ENCODE peak calls at places on chromosomes 12 and 14, in nine cellular contexts. X is right lobe of liver, O is heart left ventricle, T is spleen, D is A549, I is ovary, B is tibial nerve, A is endothelial cell of umbilical vein, Q is stomach. J is an unnamed sample.

GRCh38 chr12:6328945-6329692 is 12.8 kb downstream of the TNFRSF1A start:
- DNase-seq in I (no peak), A (no peak), T (peak), D (no peak), B (no peak), Q (no peak), O (no peak), X (no peak), J (no peak)

GRCh38 chr14:91482278-91483023 is 27.7 kb downstream of the PPP4R3A start:
- DNase-seq in B (no peak), X (no peak), I (no peak), A (no peak), O (no peak), Q (no peak), T (no peak), D (no peak), J (no peak)

GRCh38 chr12:67592228-67593011 is 56.1 kb upstream of the DYRK2 start:
- DNase-seq in O (no peak), B (no peak), T (no peak), A (no peak), X (no peak), D (peak), I (no peak), Q (no peak), J (no peak)

GRCh38 chr14:99119554-99119953 is 152.4 kb downstream of the BCL11B start:
- DNase-seq in I (no peak), Q (peak), X (no peak), B (no peak), D (no peak), T (no peak), A (no peak), O (no peak), J (no peak)

GRCh38 chr12:6295187-6295811 is 15.2 kb upstream of the PLEKHG6 start:
- DNase-seq in Q (peak), A (peak), O (no peak), D (peak), T (no peak), I (no peak), B (no peak), X (no peak), J (peak)

GRCh38 chr12:72089678-72090077 is 151.0 kb downstream of the TPH2 start:
- DNase-seq in Q (no peak), O (no peak), T (no peak), B (no peak), D (no peak), A (no peak), X (no peak), I (no peak), J (no peak)

GRCh38 chr12:69157023-69157655 is 82.2 kb upstream of the CPSF6 start:
- DNase-seq in D (peak), I (peak), Q (peak), A (peak), X (peak), B (peak), O (peak), T (peak), J (peak)

GRCh38 chr12:109900752-109901580 is 892 bp downstream of the TCHP start:
- DNase-seq in D (no peak), I (no peak), B (no peak), T (no peak), Q (no peak), X (no peak), A (peak), O (no peak), J (no peak)

GRCh38 chr12:103632554-103633216 is 45.6 kb downstream of the STAB2 start:
- DNase-seq in T (peak), A (peak), X (peak), B (no peak), O (peak), I (no peak), Q (peak), D (peak), J (no peak)

GRCh38 chr12:2179953-2180736 is 127.4 kb downstream of the CACNA1C start:
- DNase-seq in T (no peak), D (peak), X (peak), Q (peak), O (peak), B (no peak), I (peak), A (no peak), J (peak)

GRCh38 chr12:132827763-132828703 is 636 bp downstream of the GOLGA3 start:
- DNase-seq in X (peak), A (peak), D (peak), T (peak), Q (peak), B (no peak), O (peak), I (no peak), J (no peak)

GRCh38 chr14:105076296-105076804 is 11.1 kb upstream of the GPR132 start:
- DNase-seq in O (no peak), A (no peak), X (no peak), D (no peak), Q (no peak), T (no peak), I (no peak), B (no peak), J (no peak)

GRCh38 chr12:122950276-122950675 is 16.0 kb downstream of the ABCB9 start:
- DNase-seq in X (no peak), D (no peak), A (no peak), T (no peak), Q (no peak), B (no peak), O (no peak), I (no peak), J (no peak)

GRCh38 chr12:106978035-106978800 is 8.7 kb downstream of the MTERF2 start:
- DNase-seq in B (peak), I (peak), O (peak), Q (peak), X (peak), A (no peak), D (no peak), T (no peak), J (peak)

GRCh38 chr12:51814311-51815088 is 34.0 kb downstream of the FIGNL2 start:
- DNase-seq in A (peak), X (peak), O (peak), T (peak), B (peak), Q (peak), I (peak), D (peak), J (peak)

GRCh38 chr12:125983094-125983783 is 918.0 kb downstream of the AACS start:
- DNase-seq in T (peak), B (peak), D (peak), Q (peak), O (no peak), I (no peak), A (no peak), X (peak), J (peak)

GRCh38 chr12:104480012-104480411 is 23.3 kb downstream of the CHST11 start:
- DNase-seq in D (no peak), O (no peak), A (no peak), Q (no peak), X (no peak), T (no peak), B (no peak), I (no peak), J (no peak)

GRCh38 chr12:130434560-130434959 is 96.9 kb downstream of the PIWIL1 start:
- DNase-seq in X (no peak), O (no peak), T (peak), A (no peak), D (no peak), Q (no peak), B (peak), I (no peak), J (peak)

GRCh38 chr12:101172316-101172715 is 37.7 kb downstream of the SLC5A8 start:
- DNase-seq in B (no peak), D (peak), Q (no peak), I (no peak), A (no peak), X (no peak), T (no peak), O (no peak), J (no peak)

GRCh38 chr12:117139025-117139717 is 40.0 kb upstream of the TESC start:
- DNase-seq in A (peak), D (no peak), I (no peak), Q (no peak), X (no peak), O (no peak), T (no peak), B (no peak), J (no peak)

GRCh38 chr12:55060970-55061543 is 41.3 kb downstream of the NEUROD4 start:
- DNase-seq in Q (no peak), O (no peak), X (no peak), I (no peak), A (no peak), B (no peak), T (no peak), D (no peak), J (no peak)

GRCh38 chr14:65070710-65071033 is 31.6 kb downstream of the MAX start:
- DNase-seq in T (no peak), O (no peak), Q (peak), D (no peak), B (no peak), A (no peak), I (no peak), X (no peak), J (no peak)

GRCh38 chr12:116887244-116887643 is 6.0 kb upstream of the HRK start:
- DNase-seq in X (no peak), B (no peak), Q (no peak), T (no peak), I (no peak), D (no peak), O (no peak), A (no peak), J (no peak)

GRCh38 chr12:109680521-109681030 is 33.0 kb upstream of the FAM222A start:
- DNase-seq in O (no peak), A (no peak), D (no peak), X (no peak), B (no peak), I (no peak), Q (peak), T (no peak), J (no peak)

GRCh38 chr12:125645724-125646123 is 580.5 kb downstream of the AACS start:
- DNase-seq in I (no peak), D (no peak), T (no peak), Q (no peak), A (no peak), X (no peak), B (no peak), O (no peak), J (no peak)

GRCh38 chr12:65660096-65660495 is 164.2 kb upstream of the HMGA2 start:
- DNase-seq in X (no peak), A (no peak), Q (no peak), B (no peak), D (no peak), T (no peak), I (no peak), O (no peak), J (no peak)

DNA sequence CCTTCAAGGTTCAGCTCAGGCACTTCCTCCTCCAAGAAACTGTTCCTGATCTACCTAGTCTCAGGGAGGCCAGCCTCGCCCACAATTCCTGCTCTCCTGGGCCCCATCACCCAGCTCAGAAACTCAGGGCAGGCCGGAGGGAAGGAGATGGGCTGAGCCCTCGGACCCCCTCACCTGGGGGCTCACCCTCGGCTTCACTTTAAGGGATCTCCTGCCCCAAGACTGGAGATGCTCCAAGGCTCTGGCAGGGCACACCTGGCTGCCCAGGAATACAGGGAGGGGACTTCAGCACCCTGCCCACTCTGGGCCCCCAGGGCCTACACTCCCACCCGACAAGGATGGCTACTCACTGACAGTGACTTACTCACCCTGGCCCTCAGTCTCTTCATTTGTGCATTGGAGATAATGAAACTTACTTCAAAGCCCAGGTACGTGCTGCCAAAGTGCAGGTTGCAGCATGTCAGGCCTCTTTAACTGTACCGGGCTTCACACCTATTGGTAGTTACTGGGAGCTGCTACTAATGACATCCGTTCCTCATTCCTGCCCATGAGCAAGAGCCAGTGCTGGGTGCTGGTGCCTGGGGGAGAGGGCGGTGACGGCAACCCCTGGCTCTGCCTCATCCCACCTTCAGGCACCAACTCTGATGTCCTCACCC is 21.0 kb upstream of the PPP1R13B start:
- DNase-seq in X (no peak), A (no peak), B (no peak), I (no peak), D (no peak), O (no peak), T (no peak), Q (no peak), J (no peak)
- H3K27ac ChIP-seq in X (peak), A (no peak), B (no peak), I (no peak), D (no peak), O (peak), T (no peak), Q (peak), J (peak)

DNA sequence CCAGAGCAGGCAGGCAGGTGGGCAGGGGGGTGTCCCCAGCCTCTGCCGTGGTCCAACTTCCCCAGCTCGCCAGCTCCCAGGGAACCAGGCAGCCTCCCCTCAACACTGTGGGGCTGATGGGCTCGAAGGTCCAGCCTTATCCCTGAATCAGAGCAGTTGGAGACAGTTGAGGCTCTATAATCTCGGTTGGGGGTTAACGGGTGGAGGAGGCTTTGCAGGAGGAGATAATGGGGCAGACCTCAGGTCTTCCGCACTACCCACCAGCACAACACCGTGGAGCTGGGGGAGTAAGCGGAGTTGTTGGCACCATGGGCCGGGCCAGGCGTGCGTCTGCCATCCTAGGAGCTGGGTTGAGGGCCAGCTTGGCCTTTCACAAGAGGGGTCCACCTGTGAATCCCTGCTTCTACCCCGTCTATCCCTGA is 13.9 kb upstream of the HDAC7 start:
- DNase-seq in Q (no peak), D (no peak), X (no peak), B (no peak), I (no peak), A (no peak), O (no peak), T (peak), J (no peak)
- H3K4me3 ChIP-seq in Q (no peak), D (no peak), X (no peak), B (no peak), I (no peak), A (no peak), O (no peak), T (no peak), J (no peak)

DNA sequence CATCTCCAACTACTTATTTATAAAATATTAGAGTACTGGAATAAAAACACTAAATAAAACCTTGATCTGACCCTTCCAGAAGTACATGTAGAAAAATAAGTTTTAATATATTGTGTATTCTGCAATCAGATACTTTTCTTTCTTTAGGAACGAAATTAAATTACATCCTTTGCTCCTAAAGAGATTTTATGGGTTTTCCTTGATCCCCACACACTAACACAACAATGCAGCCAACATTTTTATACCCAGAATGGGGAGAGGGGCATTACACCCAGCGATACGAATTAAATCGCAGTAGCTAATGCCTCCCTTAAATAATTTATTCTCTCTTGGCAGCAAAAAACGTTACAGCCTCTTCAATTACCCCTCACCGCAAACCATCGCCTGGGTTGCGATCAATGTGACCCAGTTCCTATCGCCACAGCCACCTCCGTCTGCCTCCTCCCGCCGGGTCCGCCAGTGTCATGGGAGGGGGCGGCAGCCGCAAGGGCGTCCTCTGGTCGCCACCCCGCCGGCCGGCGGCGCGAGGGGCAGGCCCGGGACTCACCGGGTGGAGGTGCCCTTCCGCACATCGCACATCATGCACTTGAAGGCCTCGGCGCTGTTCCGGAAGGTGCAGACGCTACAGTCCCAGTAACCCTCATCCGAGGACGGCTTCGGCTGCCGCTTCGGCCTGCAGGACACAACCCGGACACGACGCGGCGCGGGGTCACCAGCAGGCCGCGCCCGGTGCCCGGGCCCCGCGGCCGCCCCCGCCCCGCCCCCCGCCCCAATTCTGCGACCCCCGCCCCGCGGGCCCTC is 796 bp downstream of the YAF2 start:
- DNase-seq in A (peak), D (peak), B (peak), X (peak), O (peak), T (peak), I (peak), Q (peak), J (peak)
- TF ChIP-seq POLR2A in A (no peak), D (peak), B (no peak), X (no peak), O (no peak), T (no peak), I (no peak), Q (no peak), J (no peak)

GRCh38 chr14:89621791-89622638 is 205.0 kb upstream of the FOXN3 start:
- DNase-seq in A (no peak), I (no peak), D (no peak), T (no peak), O (no peak), Q (no peak), X (no peak), B (no peak), J (no peak)

GRCh38 chr14:89625208-89625987 is 208.4 kb upstream of the FOXN3 start:
- DNase-seq in A (no peak), D (no peak), T (no peak), X (no peak), O (peak), B (no peak), I (peak), Q (no peak), J (peak)

GRCh38 chr14:89625988-89626806 is 209.2 kb upstream of the FOXN3 start:
- DNase-seq in B (no peak), X (no peak), A (no peak), D (no peak), I (no peak), Q (no peak), O (no peak), T (no peak), J (no peak)

GRCh38 chr14:89621009-89621421 is 204.0 kb upstream of the FOXN3 start:
- DNase-seq in A (no peak), X (no peak), T (no peak), Q (no peak), D (no peak), B (no peak), I (no peak), O (no peak), J (no peak)

DNA sequence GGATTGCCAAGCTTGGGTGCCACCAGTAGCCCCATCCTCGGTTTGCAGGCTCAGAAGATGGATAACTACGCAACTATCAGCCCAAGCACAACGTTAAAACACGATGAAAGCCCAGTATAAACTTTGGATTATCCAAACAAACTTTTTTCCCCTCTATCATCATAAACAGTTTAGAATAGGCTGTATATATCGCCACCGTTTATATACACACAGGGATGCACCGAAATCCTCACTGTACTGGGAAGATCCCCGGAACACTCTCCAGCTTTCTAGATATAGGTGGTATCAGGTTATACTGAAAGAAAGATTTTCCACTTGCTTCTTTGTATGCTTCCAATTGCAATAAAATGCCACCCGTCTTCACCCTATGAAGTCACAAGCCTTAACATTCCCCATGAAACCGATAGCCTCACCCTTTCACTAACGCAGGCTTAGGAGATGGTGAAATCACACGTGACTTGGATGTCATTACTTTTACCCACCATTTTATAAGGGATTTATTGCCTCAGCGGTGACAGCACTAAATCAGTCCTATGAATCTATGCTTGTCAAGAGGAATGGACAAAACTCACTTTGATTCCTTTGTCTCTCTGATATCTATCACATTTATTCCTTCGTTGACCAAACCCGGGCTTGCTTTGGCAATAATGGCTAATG is 207.6 kb upstream of the FOXN3 start:
- DNase-seq in I (no peak), O (no peak), T (no peak), B (no peak), A (no peak), X (no peak), Q (no peak), D (no peak), J (no peak)
- H3K27ac ChIP-seq in I (no peak), O (no peak), T (no peak), B (no peak), A (no peak), X (no peak), Q (no peak), D (no peak), J (no peak)

GRCh38 chr14:68756071-68756481 is 36.8 kb downstream of the ZFP36L1 start:
- DNase-seq in B (no peak), A (no peak), T (no peak), D (no peak), I (no peak), Q (no peak), X (no peak), O (no peak), J (no peak)
- H3K4me3 ChIP-seq in B (no peak), A (no peak), T (no peak), D (no peak), I (no peak), Q (no peak), X (no peak), O (no peak), J (no peak)